ENCODE peak calls at places on chromosomes 13 and 19, in nine cellular contexts. Q, F, M, C, Y, I, U, B and S are unnamed samples.

GRCh38 chr13:69690999-69691398 is 416.6 kb upstream of the ATXN8OS start:
- DNase-seq in C (no peak), Y (no peak), U (no peak), I (no peak), F (no peak), M (no peak), Q (no peak), B (no peak), S (no peak)

GRCh38 chr19:43711751-43712355 is 4.0 kb upstream of the IRGC start:
- DNase-seq in C (no peak), F (no peak), M (peak; percentile 41), Q (no peak), Y (no peak), I (no peak), B (no peak), U (no peak), S (no peak)

GRCh38 chr19:7647156-7647555 is 10.2 kb downstream of the STXBP2 start:
- DNase-seq in Q (no peak), U (no peak), F (no peak), Y (no peak), C (no peak), I (no peak), B (no peak), M (no peak), S (no peak)

GRCh38 chr13:21435710-21436151 is 23.4 kb downstream of the ZDHHC20 start:
- DNase-seq in B (no peak), Q (no peak), M (peak; percentile 96), F (peak; percentile 80), C (peak; percentile 87), I (peak; percentile 59), Y (no peak), U (peak; percentile 89), S (no peak)

GRCh38 chr13:51689597-51689996 is 105.3 kb downstream of the WDFY2 start:
- DNase-seq in B (no peak), I (no peak), Q (no peak), C (no peak), Y (no peak), F (no peak), M (peak; percentile 88), U (no peak), S (no peak)

GRCh38 chr19:5298502-5298901 is 42.1 kb downstream of the PTPRS start:
- DNase-seq in U (no peak), M (no peak), C (no peak), I (no peak), Q (no peak), B (no peak), F (no peak), Y (no peak), S (no peak)

GRCh38 chr13:41827507-41828213 is 133.2 kb downstream of the VWA8 start:
- DNase-seq in U (peak; percentile 96), Q (no peak), I (no peak), C (peak; percentile 94), M (peak; percentile 9), B (no peak), Y (no peak), F (peak; percentile 89), S (peak; percentile 42)

GRCh38 chr19:50154529-50154928 is 8.6 kb downstream of the IZUMO2 start:
- DNase-seq in B (no peak), U (no peak), F (no peak), Y (no peak), Q (no peak), C (no peak), M (no peak), I (no peak), S (no peak)

GRCh38 chr13:88823114-88823513 is 1151.9 kb downstream of the SLITRK5 start:
- DNase-seq in C (no peak), B (no peak), I (no peak), U (no peak), M (no peak), F (no peak), Q (no peak), Y (no peak), S (no peak)